ENCODE peak calls at places on chromosomes 11 and 22, in five cellular contexts. G is left ventricle myocardium inferior, A is psoas muscle, M is cardiac muscle cell, V is heart right ventricle. F is an unnamed sample. For H3K36me3, the result is how much of the 10 kb centered on the place peaks cover.

GRCh38 chr22:31586137-31586920 is 75.7 kb downstream of the PISD start:
- DNase-seq in G (no peak), A (no peak), M (peak), V (no peak), F (peak)

GRCh38 chr11:112518371-112518770 is 257.7 kb upstream of the PLET1 start:
- DNase-seq in G (no peak), A (no peak), M (no peak), V (no peak), F (no peak)

GRCh38 chr11:65489706-65490310 is 9.0 kb upstream of the MALAT1 start:
- DNase-seq in G (no peak), A (no peak), M (peak), V (peak), F (peak)

GRCh38 chr22:22720724-22721261 is 76.4 kb downstream of the GGTLC2 start:
- DNase-seq in G (no peak), A (no peak), M (peak), V (no peak), F (no peak)

GRCh38 chr22:39169797-39170466 is 17.5 kb upstream of the CBX7 start:
- DNase-seq in G (no peak), A (no peak), M (no peak), V (no peak), F (no peak)

GRCh38 chr22:44179196-44179988 is 1.3 kb upstream of the PARVG start:
- DNase-seq in G (no peak), A (no peak), M (no peak), V (no peak), F (no peak)

GRCh38 chr11:86553322-86553721 is 119.1 kb downstream of the ME3 start:
- DNase-seq in G (no peak), A (no peak), M (no peak), V (no peak), F (no peak)

GRCh38 chr11:31757245-31757835 is 53.8 kb downstream of the PAX6 start:
- DNase-seq in G (no peak), A (no peak), M (peak), V (no peak), F (no peak)

GRCh38 chr22:40415531-40416266 is 45.3 kb downstream of the SGSM3 start:
- DNase-seq in G (no peak), A (no peak), M (peak), V (no peak), F (no peak)

GRCh38 chr22:48459259-48459658 is 1368.4 kb downstream of the BRD1 start:
- DNase-seq in G (no peak), A (no peak), M (no peak), V (no peak), F (no peak)

GRCh38 chr11:33109242-33109641 is 52.0 kb downstream of the CSTF3 start:
- DNase-seq in G (no peak), A (no peak), M (no peak), V (no peak), F (no peak)

GRCh38 chr22:31556627-31557203 is 60.4 kb downstream of the SFI1 start:
- DNase-seq in G (no peak), A (no peak), M (peak), V (no peak), F (peak)

GRCh38 chr11:46711288-46711687 is 7.7 kb upstream of the F2 start:
- DNase-seq in G (no peak), A (no peak), M (no peak), V (no peak), F (peak)

GRCh38 chr11:33542921-33543320 is 157.7 kb downstream of the C11orf91 start:
- DNase-seq in G (peak), A (peak), M (peak), V (peak), F (peak)

GRCh38 chr11:126197277-126197939 is 14.0 kb downstream of the RPUSD4 start:
- DNase-seq in G (no peak), A (peak), M (no peak), V (no peak), F (peak)

GRCh38 chr22:27507935-27508504 is 293.5 kb downstream of the MN1 start:
- DNase-seq in G (no peak), A (no peak), M (no peak), V (no peak), F (no peak)

GRCh38 chr11:19800714-19801519 is 88.3 kb downstream of the NAV2 start:
- DNase-seq in G (no peak), A (no peak), M (no peak), V (no peak), F (no peak)

GRCh38 chr22:28817919-28818859 is 17.8 kb upstream of the XBP1 start:
- DNase-seq in G (no peak), A (no peak), M (no peak), V (no peak), F (no peak)

GRCh38 chr11:64040684-64041267 is 5.0 kb downstream of the FLRT1 start:
- DNase-seq in G (no peak), A (no peak), M (no peak), V (no peak), F (no peak)

GRCh38 chr11:29293825-29294224 is 723.0 kb downstream of the KCNA4 start:
- DNase-seq in G (no peak), A (no peak), M (peak), V (no peak), F (peak)

GRCh38 chr11:13391217-13391616 is 71.8 kb downstream of the BTBD10 start:
- DNase-seq in G (no peak), A (no peak), M (no peak), V (no peak), F (no peak)

GRCh38 chr11:65417702-65418430 is 4.7 kb upstream of the NEAT1 start:
- DNase-seq in G (peak), A (peak), M (peak), V (peak), F (no peak)

GRCh38 chr11:35035894-35036408 is 103.0 kb upstream of the CD44 start:
- DNase-seq in G (no peak), A (no peak), M (peak), V (no peak), F (peak)

GRCh38 chr11:19519344-19519743 is 193.3 kb upstream of the NAV2 start:
- DNase-seq in G (no peak), A (no peak), M (no peak), V (no peak), F (no peak)

GRCh38 chr11:118145285-118146227 is 7.1 kb downstream of the SCN4B start:
- DNase-seq in G (peak), A (peak), M (peak), V (peak), F (peak)

GRCh38 chr11:47819743-47820142 is 28.4 kb downstream of the NUP160 start:
- DNase-seq in G (no peak), A (no peak), M (no peak), V (no peak), F (no peak)
- H3K36me3 ChIP-seq in G (half or more), A (under half), M (under half), V (under half), F (under half)

DNA sequence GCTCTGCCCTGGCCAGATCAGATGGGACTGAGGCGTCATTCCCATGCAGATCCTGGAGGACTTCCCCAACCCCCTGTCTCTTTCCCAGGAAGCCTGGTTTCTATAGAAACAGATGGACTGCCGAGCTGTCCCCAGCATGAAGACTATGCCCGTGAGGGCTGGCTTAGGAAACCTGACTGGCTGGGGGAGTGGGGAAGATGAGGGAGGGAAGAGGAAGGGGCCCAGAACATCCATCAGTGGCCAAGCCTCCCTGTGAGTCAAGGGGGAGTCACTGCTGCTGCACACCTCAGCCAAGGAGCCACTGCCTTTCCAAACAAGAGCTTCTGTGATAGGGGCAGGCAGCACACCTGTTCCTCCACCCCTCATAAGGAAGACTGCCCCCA is 5.8 kb downstream of the TP53I11 start:
- DNase-seq in G (no peak), A (no peak), M (no peak), V (no peak), F (no peak)
- H3K36me3 ChIP-seq in G (under half), A (under half), M (under half), V (under half), F (under half)

DNA sequence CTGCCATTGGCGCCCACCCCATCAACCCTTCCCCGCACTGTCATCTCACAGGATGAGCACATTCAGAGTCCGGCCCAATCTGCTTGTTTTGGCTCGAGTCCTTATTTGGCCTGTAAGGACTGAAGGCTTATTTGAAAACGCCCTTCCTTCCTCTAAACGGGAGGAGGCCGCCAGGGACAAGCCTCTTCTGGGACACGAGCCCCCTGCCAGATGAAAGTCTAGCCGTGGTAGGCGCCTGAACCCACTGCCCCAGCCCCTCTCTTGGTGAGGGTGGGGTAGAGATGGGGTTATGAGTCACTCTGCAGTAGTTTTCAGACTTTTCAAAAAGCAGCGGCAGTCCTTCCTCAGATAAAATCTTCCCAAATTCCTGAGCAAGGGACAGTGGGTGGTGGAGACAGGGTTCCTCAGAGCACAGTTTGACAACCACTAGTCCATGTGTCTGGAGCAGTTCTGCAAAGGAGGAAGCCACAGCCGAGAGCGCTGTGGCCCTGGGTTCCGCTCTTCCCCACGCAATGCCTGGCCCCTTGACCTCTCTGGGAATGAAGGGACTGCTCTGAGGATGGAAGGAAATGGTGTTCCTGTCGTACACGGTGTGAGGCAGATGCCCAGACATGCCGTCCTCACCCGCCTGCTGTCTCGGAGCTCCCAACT is 57.0 kb downstream of the MYH9 start:
- DNase-seq in G (peak), A (peak), M (peak), V (peak), F (peak)
- H3K36me3 ChIP-seq in G (under half), A (under half), M (under half), V (under half), F (half or more)

GRCh38 chr11:124643042-124643604 is 20.5 kb downstream of the TBRG1 start:
- DNase-seq in G (no peak), A (no peak), M (no peak), V (no peak), F (no peak)
- H3K36me3 ChIP-seq in G (under half), A (under half), M (under half), V (under half), F (under half)

DNA sequence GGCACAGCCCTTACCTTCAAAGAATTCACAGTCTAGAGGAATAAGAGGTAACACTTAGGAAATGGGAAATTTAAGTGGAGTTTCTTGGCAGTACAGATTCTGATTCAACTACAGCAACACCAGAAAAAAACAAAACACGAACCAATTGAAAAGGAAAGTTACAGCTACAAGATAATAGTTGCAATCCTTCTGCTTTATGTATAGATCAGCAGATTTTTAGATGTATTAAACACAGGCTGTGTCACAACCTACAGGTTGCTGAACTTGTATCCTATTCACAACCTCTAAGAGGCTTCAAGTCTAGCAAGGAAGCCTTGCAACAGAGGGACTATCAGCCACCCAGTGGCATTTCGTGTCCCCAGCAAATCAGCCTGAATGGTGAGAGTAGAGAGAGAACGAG is 43.8 kb upstream of the CHST1 start:
- DNase-seq in G (no peak), A (no peak), M (no peak), V (no peak), F (no peak)
- H3K36me3 ChIP-seq in G (under half), A (under half), M (under half), V (under half), F (under half)

DNA sequence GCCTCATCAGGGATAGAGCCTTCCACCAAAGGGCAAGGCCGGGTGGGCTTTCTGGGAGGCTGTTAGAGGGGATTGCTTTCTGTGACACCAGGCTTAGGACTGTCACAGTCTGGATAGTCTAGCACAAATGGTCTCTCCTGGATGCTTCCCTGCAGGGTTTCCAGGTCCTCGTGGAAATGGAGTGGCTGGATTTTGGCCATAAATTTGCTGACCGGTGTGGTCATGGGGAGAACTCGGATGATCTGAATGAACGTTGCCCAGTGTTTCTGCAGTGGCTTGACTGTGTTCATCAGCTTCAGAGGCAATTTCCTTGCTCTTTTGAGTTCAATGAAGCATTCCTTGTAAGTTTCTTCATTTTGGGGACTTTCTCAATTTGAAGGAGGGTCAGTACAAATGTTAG is 67.1 kb upstream of the HORMAD2 start:
- DNase-seq in G (no peak), A (no peak), M (no peak), V (no peak), F (no peak)
- H3K36me3 ChIP-seq in G (half or more), A (under half), M (under half), V (under half), F (under half)

DNA sequence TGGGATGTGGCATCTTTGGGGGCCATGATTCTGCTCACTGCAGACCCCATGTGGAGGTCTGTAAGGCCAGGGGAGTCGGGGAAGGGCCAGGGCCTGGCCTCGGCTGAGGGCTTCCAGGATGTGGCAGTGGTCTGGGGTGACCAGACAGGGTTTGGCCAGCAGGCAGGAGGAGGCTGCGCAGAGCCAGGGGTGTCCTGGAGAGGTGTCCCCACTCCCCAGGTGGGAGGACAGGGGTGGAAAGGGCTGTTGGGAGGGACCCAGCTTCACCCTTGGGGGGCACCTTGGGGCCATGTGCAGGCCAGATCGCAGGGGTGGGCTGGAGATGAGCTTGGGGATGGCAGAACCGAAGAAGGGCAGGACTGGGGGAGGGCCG is 3.4 kb downstream of the PANX2 start:
- DNase-seq in G (no peak), A (no peak), M (no peak), V (no peak), F (no peak)
- H3K36me3 ChIP-seq in G (under half), A (under half), M (under half), V (under half), F (under half)

DNA sequence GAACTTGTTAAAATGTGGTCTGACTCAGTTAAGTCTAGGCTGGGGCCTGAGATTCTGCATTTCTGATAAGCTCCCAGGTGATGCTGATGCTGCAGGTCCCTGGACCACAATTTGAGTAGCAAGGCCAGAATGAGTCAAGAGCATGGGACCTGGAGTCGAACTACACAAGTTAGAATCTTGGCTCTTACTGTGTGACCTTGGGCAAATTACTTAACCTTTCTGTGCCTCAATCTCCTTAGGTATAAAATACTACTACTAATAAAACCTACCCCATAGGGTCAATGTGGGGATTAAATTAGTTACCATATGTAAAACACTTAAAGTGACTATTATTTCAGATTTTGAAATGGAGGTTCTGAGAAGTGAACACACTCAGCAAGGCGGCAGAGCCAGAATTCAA is 34.3 kb downstream of the GDPD5 start:
- DNase-seq in G (no peak), A (no peak), M (no peak), V (no peak), F (no peak)
- H3K36me3 ChIP-seq in G (under half), A (under half), M (under half), V (under half), F (under half)

DNA sequence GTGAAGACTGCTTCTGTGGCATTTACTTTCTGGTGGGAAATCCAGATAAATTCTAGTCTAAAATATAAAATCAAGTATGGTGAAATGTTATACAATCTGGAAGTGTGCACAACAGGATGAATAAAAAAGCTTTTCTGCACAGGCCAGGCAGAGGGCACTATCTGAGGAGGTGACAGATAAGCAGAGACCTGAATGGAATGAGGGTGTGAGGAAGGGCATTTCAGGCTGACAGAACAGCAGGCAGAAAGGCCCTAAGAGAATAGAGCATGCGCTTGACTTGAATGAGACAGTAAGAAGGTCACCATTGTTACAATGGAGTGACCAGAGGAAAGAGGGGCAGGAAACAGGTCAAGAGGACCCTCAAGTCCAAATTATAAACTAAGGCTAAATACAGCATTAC is 33.6 kb upstream of the FNBP4 start:
- DNase-seq in G (no peak), A (no peak), M (no peak), V (no peak), F (no peak)
- H3K36me3 ChIP-seq in G (half or more), A (under half), M (half or more), V (under half), F (under half)

GRCh38 chr11:78295991-78296930 is 107.5 kb downstream of the USP35 start:
- DNase-seq in G (no peak), A (no peak), M (no peak), V (no peak), F (peak)
- H3K36me3 ChIP-seq in G (under half), A (under half), M (under half), V (under half), F (under half)

F was measured in brain microvascular endothelial cell.